ENCODE peak calls at places on chromosomes 16 and 17, in seven cellular contexts. I is mammary epithelial cell, X is H1, P is astrocyte, U is OCI-LY7, N is neural progenitor cell, S is mesendoderm. G is an unnamed sample. For H3K79me2, the result is how much of the 10 kb centered on the place peaks cover.

GRCh38 chr17:72945468-72945867 is 147.0 kb downstream of the SLC39A11 start:
- DNase-seq in I (no peak), X (no peak), P (no peak), U (no peak), N (no peak), S (no peak), G (no peak)

GRCh38 chr16:51497541-51498211 is 346.6 kb upstream of the SALL1 start:
- DNase-seq in I (no peak), X (no peak), P (no peak), U (no peak), N (no peak), S (no peak), G (no peak)

GRCh38 chr17:16281351-16281750 is 64.3 kb downstream of the PIGL start:
- DNase-seq in I (peak), X (no peak), P (peak), U (no peak), N (no peak), S (no peak), G (peak)

GRCh38 chr16:4945560-4946502 is 8.9 kb upstream of the PPL start:
- DNase-seq in I (peak), X (no peak), P (no peak), U (no peak), N (no peak), S (no peak), G (peak)

GRCh38 chr17:68763551-68763950 is 162.4 kb upstream of the FAM20A start:
- DNase-seq in I (peak), X (no peak), P (peak), U (no peak), N (no peak), S (no peak), G (no peak)

GRCh38 chr16:50559342-50559741 is 11.1 kb downstream of the NKD1 start:
- DNase-seq in I (no peak), X (no peak), P (no peak), U (no peak), N (no peak), S (no peak), G (no peak)

GRCh38 chr16:86542756-86543750 is 12.0 kb downstream of the MTHFSD start:
- DNase-seq in I (no peak), X (no peak), P (no peak), U (no peak), N (no peak), S (no peak), G (no peak)

GRCh38 chr17:64028874-64029464 is 8.5 kb upstream of the ICAM2 start:
- DNase-seq in I (peak), X (peak), P (peak), U (peak), N (peak), S (peak), G (peak)

GRCh38 chr16:1913327-1914083 is 4.7 kb downstream of the HS3ST6 start:
- DNase-seq in I (peak), X (no peak), P (no peak), U (no peak), N (peak), S (no peak), G (peak)

GRCh38 chr17:31226950-31227349 is 70.1 kb downstream of the OMG start:
- DNase-seq in I (no peak), X (no peak), P (no peak), U (no peak), N (no peak), S (no peak), G (no peak)

GRCh38 chr17:29567362-29568330 is 809 bp upstream of the ABHD15 start:
- DNase-seq in I (peak), X (peak), P (no peak), U (peak), N (peak), S (peak), G (peak)

GRCh38 chr16:49376206-49376605 is 2.6 kb downstream of the C16orf78 start:
- DNase-seq in I (no peak), X (peak), P (no peak), U (no peak), N (no peak), S (no peak), G (no peak)

GRCh38 chr16:57593021-57593420 is 35.4 kb upstream of the ADGRG1 start:
- DNase-seq in I (no peak), X (no peak), P (no peak), U (no peak), N (no peak), S (no peak), G (no peak)

GRCh38 chr16:48133455-48134226 is 22.2 kb downstream of the ABCC12 start:
- DNase-seq in I (no peak), X (no peak), P (no peak), U (no peak), N (no peak), S (no peak), G (no peak)

GRCh38 chr16:86252596-86252995 is 257.7 kb upstream of the FOXF1 start:
- DNase-seq in I (peak), X (peak), P (no peak), U (peak), N (peak), S (peak), G (no peak)

GRCh38 chr17:44331249-44331760 is 6.7 kb upstream of the SLC25A39 start:
- DNase-seq in I (peak), X (peak), P (peak), U (peak), N (peak), S (peak), G (peak)

GRCh38 chr17:60383379-60383778 is 8.6 kb downstream of the USP32 start:
- DNase-seq in I (no peak), X (no peak), P (no peak), U (no peak), N (no peak), S (no peak), G (no peak)

GRCh38 chr17:17387461-17388362 is 84.5 kb downstream of the NT5M start:
- DNase-seq in I (peak), X (peak), P (no peak), U (peak), N (peak), S (peak), G (peak)

GRCh38 chr17:47998044-47998443 is 27.1 kb downstream of the CDK5RAP3 start:
- DNase-seq in I (no peak), X (no peak), P (no peak), U (no peak), N (no peak), S (no peak), G (no peak)

GRCh38 chr17:682150-682549 is 32.5 kb downstream of the VPS53 start:
- DNase-seq in I (no peak), X (no peak), P (no peak), U (no peak), N (peak), S (no peak), G (no peak)

GRCh38 chr17:683040-683439 is 31.6 kb downstream of the VPS53 start:
- DNase-seq in I (no peak), X (no peak), P (no peak), U (no peak), N (no peak), S (no peak), G (no peak)

GRCh38 chr17:683499-684254 is 31.0 kb downstream of the VPS53 start:
- DNase-seq in I (no peak), X (no peak), P (no peak), U (no peak), N (no peak), S (no peak), G (no peak)

GRCh38 chr17:680554-680953 is 34.1 kb downstream of the VPS53 start:
- DNase-seq in I (no peak), X (no peak), P (no peak), U (no peak), N (no peak), S (no peak), G (no peak)

DNA sequence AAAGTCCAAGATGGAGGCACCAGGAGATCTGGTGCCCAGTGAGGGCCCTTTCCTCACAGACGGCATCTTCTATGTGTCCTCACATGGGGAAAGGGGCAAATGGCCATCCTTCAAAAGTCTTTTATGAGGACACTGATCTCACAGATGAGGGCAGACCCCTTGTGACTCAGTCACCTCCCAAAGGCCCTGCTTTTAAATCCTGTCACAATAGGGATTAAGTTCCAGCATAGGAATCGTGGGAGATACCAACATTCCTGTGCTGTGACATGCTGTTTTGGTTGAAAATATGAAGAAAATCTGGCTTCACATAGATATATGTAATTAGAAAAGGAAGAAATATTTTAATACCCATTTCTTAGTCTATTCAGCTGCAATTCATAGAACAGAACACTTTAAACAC is 32.9 kb downstream of the VPS53 start:
- DNase-seq in I (no peak), X (no peak), P (peak), U (no peak), N (peak), S (peak), G (no peak)
- H3K79me2 ChIP-seq in I (under half), X (under half), P (under half), U (under half), N (under half), S (under half), G (under half)

GRCh38 chr16:66609139-66609510 is 4.6 kb downstream of the CMTM3 start:
- DNase-seq in I (no peak), X (no peak), P (no peak), U (no peak), N (no peak), S (no peak), G (no peak)
- H3K79me2 ChIP-seq in I (under half), X (under half), P (under half), U (under half), N (under half), S (under half), G (under half)

DNA sequence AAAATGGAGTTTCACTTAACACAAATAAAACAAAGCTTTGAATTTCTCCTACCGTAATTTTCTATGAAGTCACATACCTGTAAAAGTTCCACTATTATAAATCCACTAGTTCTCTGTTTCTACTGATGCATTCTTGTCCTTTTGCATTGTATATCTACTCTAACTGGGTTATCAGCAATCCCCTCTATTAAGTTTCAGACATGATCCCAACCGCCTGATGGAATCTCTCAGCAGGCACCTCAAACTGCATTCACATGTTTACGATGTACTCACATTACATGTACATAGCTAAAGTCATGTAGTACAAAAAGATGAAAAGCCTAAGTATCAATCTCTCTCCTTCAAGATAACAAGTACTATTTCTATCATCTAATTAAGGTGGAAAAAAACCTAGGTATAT is 64.9 kb downstream of the MED13 start:
- DNase-seq in I (no peak), X (no peak), P (no peak), U (no peak), N (no peak), S (no peak), G (no peak)
- H3K79me2 ChIP-seq in I (half or more), X (half or more), P (half or more), U (half or more), N (half or more), S (under half), G (under half)

GRCh38 chr17:57324646-57325045 is 68.3 kb downstream of the MSI2 start:
- DNase-seq in I (no peak), X (no peak), P (no peak), U (no peak), N (no peak), S (no peak), G (no peak)
- H3K79me2 ChIP-seq in I (under half), X (half or more), P (under half), U (under half), N (half or more), S (under half), G (under half)

DNA sequence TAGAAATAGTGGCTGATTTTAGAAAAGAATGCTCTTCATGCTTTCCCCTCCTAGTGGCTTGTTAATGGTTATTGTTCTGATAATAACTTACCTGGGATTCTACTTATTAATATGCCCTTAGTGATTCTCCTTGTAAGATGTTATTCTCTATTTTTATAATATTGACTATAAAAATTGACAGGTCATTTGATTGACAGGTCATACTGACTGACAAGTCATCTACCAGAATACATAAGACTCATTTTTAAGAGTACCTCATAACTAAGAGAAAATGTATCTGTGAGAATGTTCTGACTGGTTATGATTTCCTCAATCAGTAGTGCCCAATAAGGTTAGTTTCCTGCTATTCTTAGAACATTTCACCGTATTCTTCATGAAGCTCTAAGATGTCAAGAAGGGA is 8.6 kb upstream of the COX10 start:
- DNase-seq in I (no peak), X (no peak), P (no peak), U (no peak), N (no peak), S (no peak), G (no peak)
- H3K79me2 ChIP-seq in I (under half), X (under half), P (under half), U (under half), N (under half), S (under half), G (under half)

GRCh38 chr17:35486920-35487727 is 38.6 kb upstream of the SLFN13 start:
- DNase-seq in I (peak), X (peak), P (peak), U (no peak), N (no peak), S (no peak), G (no peak)
- H3K79me2 ChIP-seq in I (under half), X (under half), P (under half), U (under half), N (under half), S (under half), G (under half)

GRCh38 chr16:27317320-27317719 is 3.5 kb downstream of the IL4R start:
- DNase-seq in I (peak), X (no peak), P (no peak), U (no peak), N (no peak), S (no peak), G (no peak)

GRCh38 chr16:27315333-27316037 is 1.7 kb downstream of the IL4R start:
- DNase-seq in I (peak), X (peak), P (peak), U (peak), N (peak), S (peak), G (peak)

GRCh38 chr16:27314986-27315332 is 1.2 kb downstream of the IL4R start:
- DNase-seq in I (no peak), X (no peak), P (no peak), U (no peak), N (no peak), S (no peak), G (no peak)

GRCh38 chr16:27317738-27318398 is 4.1 kb downstream of the IL4R start:
- DNase-seq in I (no peak), X (no peak), P (no peak), U (no peak), N (no peak), S (no peak), G (no peak)

DNA sequence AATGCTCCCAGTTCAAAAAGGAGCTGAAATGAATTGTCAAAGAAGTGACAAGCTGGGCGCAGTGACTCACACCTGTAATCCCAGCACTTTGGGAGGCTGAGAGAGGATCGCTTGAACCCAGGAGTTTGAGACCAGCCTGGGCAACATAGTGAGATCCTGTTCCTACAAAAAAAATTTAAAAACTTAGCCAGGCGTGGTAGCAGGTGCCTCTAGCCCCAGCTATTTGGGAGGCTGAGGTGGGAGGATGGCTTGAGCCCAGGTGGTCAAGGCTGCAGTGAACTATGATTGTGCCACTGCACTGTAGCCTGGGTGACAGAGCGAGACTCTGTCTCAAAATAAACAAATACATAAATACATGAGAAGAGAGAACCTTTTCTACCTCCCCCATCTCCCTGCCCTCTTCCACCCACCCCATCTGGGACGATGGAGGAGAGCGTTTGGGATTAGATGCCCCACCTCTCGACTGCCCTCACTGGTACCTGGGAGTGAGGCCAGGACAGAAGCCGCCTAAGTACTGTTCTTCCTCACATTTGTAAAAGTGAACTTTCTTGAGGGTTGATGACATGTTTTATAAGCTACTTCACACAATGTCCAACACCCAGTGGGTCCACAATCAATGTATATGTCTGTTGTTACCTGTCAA is 2.4 kb downstream of the IL4R start:
- DNase-seq in I (no peak), X (no peak), P (no peak), U (no peak), N (no peak), S (no peak), G (no peak)
- H3K79me2 ChIP-seq in I (half or more), X (under half), P (half or more), U (under half), N (under half), S (under half), G (half or more)

DNA sequence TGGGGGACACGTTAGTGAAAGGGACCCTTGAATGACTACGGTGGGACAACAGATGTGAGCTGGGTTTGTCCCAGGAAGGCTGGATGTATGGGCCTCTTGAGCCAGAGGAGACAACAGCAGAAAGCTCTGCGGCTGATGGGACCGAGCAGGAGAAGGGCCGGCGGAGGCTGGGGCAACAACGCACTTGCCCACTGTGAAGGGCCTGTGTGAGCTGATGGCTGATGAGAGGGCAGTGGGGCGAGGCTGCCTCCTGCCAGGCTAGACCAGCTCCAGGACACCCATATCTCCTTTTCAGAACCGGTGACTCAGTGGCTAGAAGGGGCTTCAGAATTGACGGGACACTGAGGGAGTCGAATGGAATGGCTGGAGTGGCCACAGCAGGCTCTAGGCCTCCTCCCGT is 250.1 kb downstream of the SEC14L1 start:
- DNase-seq in I (no peak), X (no peak), P (no peak), U (no peak), N (no peak), S (no peak), G (no peak)
- H3K79me2 ChIP-seq in I (half or more), X (half or more), P (half or more), U (under half), N (half or more), S (half or more), G (under half)

G was measured in PC-9.